ENCODE peak calls at places on chromosomes 1 and 21, in four cellular contexts. J, R, L and W are unnamed samples.

GRCh38 chr1:146036241-146036989 is 14.9 kb upstream of the HJV start:
- DNase-seq in J (peak), R (no peak), L (peak), W (no peak)

GRCh38 chr1:67408148-67408547 is 22.1 kb downstream of the SERBP1 start:
- DNase-seq in J (no peak), R (no peak), L (no peak), W (no peak)

GRCh38 chr1:192703283-192704206 is 67.6 kb downstream of the RGS13 start:
- DNase-seq in J (peak), R (no peak), L (no peak), W (no peak)

GRCh38 chr1:10338611-10339010 is 60.3 kb upstream of the PGD start:
- DNase-seq in J (no peak), R (no peak), L (no peak), W (no peak)

GRCh38 chr1:48807599-48808260 is 31.0 kb upstream of the BEND5 start:
- DNase-seq in J (no peak), R (no peak), L (no peak), W (no peak)

GRCh38 chr1:155125511-155125945 is 2.1 kb upstream of the EFNA1 start:
- DNase-seq in J (no peak), R (no peak), L (no peak), W (no peak)

GRCh38 chr21:27813750-27814149 is 846.9 kb upstream of the ADAMTS5 start:
- DNase-seq in J (no peak), R (no peak), L (no peak), W (peak)

GRCh38 chr1:147073062-147073432 is 99.2 kb downstream of the PRKAB2 start:
- DNase-seq in J (no peak), R (no peak), L (no peak), W (no peak)

GRCh38 chr1:96076589-96076988 is 645.0 kb upstream of the PTBP2 start:
- DNase-seq in J (no peak), R (no peak), L (no peak), W (no peak)

GRCh38 chr1:9246841-9247785 is 12.5 kb downstream of the H6PD start:
- DNase-seq in J (no peak), R (no peak), L (no peak), W (no peak)

GRCh38 chr1:204460346-204460745 is 34.3 kb downstream of the PIK3C2B start:
- DNase-seq in J (no peak), R (no peak), L (no peak), W (no peak)

GRCh38 chr1:31809698-31810097 is 6.1 kb downstream of the SPOCD1 start:
- DNase-seq in J (no peak), R (no peak), L (no peak), W (no peak)

GRCh38 chr1:60428161-60428560 is 354.6 kb upstream of the C1orf87 start:
- DNase-seq in J (no peak), R (no peak), L (no peak), W (no peak)

GRCh38 chr1:183804916-183805734 is at the start of gene RGL1:
- DNase-seq in J (no peak), R (no peak), L (peak), W (peak)

GRCh38 chr1:193115629-193116227 is 6.1 kb upstream of the CDC73 start:
- DNase-seq in J (no peak), R (peak), L (peak), W (peak)

GRCh38 chr1:93061895-93062792 is 16.9 kb upstream of the MTF2 start:
- DNase-seq in J (no peak), R (peak), L (peak), W (peak)

GRCh38 chr1:24584103-24584764 is 28.3 kb downstream of the NCMAP start:
- DNase-seq in J (no peak), R (no peak), L (no peak), W (no peak)

GRCh38 chr1:46673749-46674182 is 2.1 kb downstream of the TEX38 start:
- DNase-seq in J (no peak), R (peak), L (no peak), W (no peak)

GRCh38 chr1:37448691-37449417 is 25.5 kb upstream of the ZC3H12A start:
- DNase-seq in J (no peak), R (no peak), L (no peak), W (no peak)

GRCh38 chr1:35568975-35569395 is 4.1 kb upstream of the TFAP2E start:
- DNase-seq in J (no peak), R (peak), L (peak), W (peak)

GRCh38 chr1:234125714-234126113 is 221.2 kb downstream of the SLC35F3 start:
- DNase-seq in J (no peak), R (no peak), L (no peak), W (no peak)

GRCh38 chr1:223489439-223489838 is 96.2 kb downstream of the CCDC185 start:
- DNase-seq in J (no peak), R (no peak), L (no peak), W (no peak)

GRCh38 chr1:97824644-97825043 is 96.2 kb downstream of the DPYD start:
- DNase-seq in J (no peak), R (no peak), L (no peak), W (no peak)

GRCh38 chr1:23759277-23759676 is 16.0 kb downstream of the ELOA start:
- DNase-seq in J (no peak), R (no peak), L (no peak), W (no peak)

GRCh38 chr1:53959664-53960250 is 13.6 kb downstream of the LRRC42 start:
- DNase-seq in J (no peak), R (peak), L (peak), W (no peak)

GRCh38 chr1:113616201-113616600 is 143.1 kb downstream of the PHTF1 start:
- DNase-seq in J (no peak), R (no peak), L (no peak), W (no peak)

GRCh38 chr1:215863796-215864195 is 296.7 kb downstream of the KCTD3 start:
- DNase-seq in J (no peak), R (no peak), L (no peak), W (no peak)

GRCh38 chr21:29606613-29607012 is 307.9 kb downstream of the BACH1 start:
- DNase-seq in J (no peak), R (no peak), L (no peak), W (no peak)

GRCh38 chr21:36788116-36788515 is 89.2 kb downstream of the SIM2 start:
- DNase-seq in J (no peak), R (no peak), L (no peak), W (no peak)

GRCh38 chr1:213371769-213372619 is 321.0 kb downstream of the RPS6KC1 start:
- DNase-seq in J (no peak), R (no peak), L (peak), W (no peak)
- TF ChIP-seq FOXK2 in J (no peak), R (no peak), L (peak), W (no peak)

GRCh38 chr1:206544562-206545257 is 37.4 kb downstream of the RASSF5 start:
- DNase-seq in J (no peak), R (peak), L (peak), W (peak)
- TF ChIP-seq FOXK2 in J (no peak), R (peak), L (no peak), W (no peak)

GRCh38 chr1:99327357-99327756 is 63.1 kb downstream of the PLPPR4 start:
- DNase-seq in J (no peak), R (no peak), L (no peak), W (no peak)
- TF ChIP-seq FOXK2 in J (no peak), R (no peak), L (no peak), W (no peak)

GRCh38 chr21:18403685-18404084 is at the start of gene TMPRSS15:
- DNase-seq in J (no peak), R (no peak), L (no peak), W (no peak)

GRCh38 chr21:18411565-18411964 is 8.0 kb upstream of the TMPRSS15 start:
- DNase-seq in J (no peak), R (no peak), L (no peak), W (no peak)

GRCh38 chr21:18409579-18409978 is 6.0 kb upstream of the TMPRSS15 start:
- DNase-seq in J (no peak), R (no peak), L (no peak), W (no peak)
- TF ChIP-seq FOXK2 in J (no peak), R (no peak), L (no peak), W (no peak)

GRCh38 chr1:117237701-117238413 is 27.1 kb upstream of the VTCN1 start:
- DNase-seq in J (no peak), R (no peak), L (no peak), W (no peak)
- TF ChIP-seq FOXK2 in J (no peak), R (no peak), L (no peak), W (no peak)

DNA sequence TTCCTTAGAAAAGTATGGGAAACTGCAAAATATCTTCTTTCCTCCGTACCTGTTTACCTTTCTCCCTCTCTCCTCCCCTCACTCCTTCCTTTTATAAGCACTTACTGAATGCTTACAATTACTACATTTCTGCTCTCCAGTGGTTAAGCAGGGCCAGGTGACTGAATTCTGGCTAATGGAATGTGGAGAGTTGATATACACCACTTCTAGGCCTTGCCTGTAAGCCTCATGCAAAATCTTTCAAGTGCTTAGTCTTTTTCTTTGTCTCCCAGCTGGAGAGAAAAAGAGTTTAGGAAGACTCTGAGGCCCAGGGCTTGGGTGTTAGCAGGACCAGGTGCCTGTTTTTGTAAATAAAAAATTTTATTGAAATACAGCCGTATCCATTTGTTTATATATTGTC is 77.7 kb upstream of the CACNA1E start:
- DNase-seq in J (no peak), R (no peak), L (no peak), W (no peak)
- TF ChIP-seq FOXK2 in J (no peak), R (no peak), L (no peak), W (no peak)

DNA sequence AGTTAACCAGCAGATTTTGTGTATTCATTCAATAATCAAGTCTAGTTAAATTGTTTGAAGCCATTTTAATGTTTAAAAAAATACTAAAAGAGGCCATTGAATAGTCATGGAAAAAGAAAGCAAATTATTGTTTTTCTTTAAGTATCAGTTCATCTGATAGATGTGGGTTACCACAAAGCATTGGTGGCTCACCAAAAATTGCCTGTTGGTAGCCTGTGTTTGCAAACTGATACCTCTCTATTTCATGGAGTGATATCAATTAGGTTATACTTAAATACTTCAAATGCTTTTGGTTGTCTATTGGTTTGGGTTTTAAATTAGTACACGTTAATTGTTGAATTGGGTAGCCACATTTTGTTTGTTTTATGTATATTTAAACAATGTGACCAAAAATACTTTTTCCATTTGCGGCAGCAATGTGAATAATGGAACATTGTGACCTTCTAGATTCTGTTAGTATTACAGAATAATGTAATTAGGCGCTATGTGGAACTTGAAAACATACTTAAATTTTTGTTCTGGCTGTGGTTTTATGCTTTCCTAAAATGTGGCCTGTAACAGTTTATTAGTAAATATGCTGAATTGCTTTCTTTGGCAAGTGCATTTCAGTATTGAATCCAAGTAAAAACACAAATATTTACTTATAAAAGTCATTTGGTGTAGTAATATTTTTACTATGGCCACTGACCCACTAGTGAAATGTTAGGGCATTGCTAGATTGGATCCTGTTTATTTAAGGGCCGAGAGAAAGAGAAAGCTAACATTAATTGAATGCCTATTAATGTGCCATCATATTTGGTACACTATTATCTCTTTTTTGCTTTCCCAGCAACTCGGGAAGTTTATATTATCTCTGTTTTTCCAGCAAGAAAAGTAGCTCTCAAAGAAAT is 37.0 kb upstream of the NBL1 start:
- DNase-seq in J (no peak), R (no peak), L (no peak), W (no peak)
- TF ChIP-seq FOXK2 in J (no peak), R (no peak), L (no peak), W (no peak)

DNA sequence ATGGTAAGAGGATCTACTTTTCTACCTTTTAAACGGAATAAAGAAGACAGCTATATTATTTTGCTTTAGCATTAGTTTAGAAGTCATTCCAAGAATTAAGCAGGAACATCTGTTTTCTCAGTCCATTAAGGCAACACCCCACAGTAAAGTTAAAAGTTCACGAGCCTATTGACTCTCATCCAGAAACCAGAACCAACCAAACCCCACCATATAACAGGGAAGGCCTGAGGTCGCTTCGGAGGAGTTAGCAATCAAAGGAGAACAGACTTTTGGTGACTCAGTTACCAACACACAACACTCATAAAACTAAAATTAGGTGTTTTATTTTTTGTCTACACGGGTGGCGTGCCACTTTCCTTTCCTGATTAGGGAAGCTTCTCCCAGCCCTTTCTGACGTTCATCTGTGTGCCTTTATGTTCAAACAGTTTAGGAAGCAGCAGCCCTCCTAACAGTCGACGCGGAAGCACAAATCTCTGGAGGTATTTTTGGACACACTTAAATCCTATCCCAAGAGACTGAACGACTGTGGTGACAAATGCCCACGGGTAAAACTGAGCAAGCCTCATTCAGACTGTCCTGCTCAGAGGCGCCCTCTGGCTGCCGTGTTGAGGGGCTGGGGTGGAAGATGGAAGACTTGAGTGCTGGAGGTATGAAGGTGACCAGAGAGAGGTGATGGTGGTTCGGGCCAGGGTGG is 8.6 kb upstream of the PLA2G2C start:
- DNase-seq in J (peak), R (peak), L (peak), W (peak)
- TF ChIP-seq FOXK2 in J (no peak), R (no peak), L (no peak), W (no peak)

DNA sequence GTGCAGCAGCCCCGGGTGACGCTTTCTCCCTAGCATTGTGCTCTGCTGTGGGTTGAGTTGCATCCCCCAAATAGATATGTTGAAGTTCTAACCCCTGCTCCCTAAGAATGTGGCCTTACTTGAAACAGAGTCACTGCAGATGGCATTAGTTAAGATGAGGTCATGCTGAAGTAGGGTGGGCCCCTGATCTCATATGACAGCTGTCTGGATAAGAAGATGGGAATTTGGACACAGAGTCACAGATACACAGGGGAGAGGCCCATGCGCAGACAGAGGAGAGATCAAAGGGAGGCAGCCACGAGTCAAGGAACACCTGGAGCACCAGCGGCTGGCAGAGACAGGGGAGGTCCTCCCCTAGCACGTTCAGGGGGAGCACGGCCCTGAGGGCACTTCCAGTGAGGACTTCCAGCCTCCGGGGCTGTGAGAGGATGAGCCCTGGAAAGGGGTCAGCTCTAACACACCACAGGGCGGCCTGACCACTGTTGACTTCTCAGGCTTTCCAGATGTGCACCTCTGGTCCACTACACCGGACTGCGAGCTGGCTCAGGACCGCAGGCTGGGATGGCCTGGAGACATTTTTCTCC is 46.4 kb downstream of the ABCG1 start:
- DNase-seq in J (no peak), R (no peak), L (no peak), W (no peak)
- TF ChIP-seq FOXK2 in J (no peak), R (no peak), L (no peak), W (no peak)